ENCODE peak calls at places on chromosomes 16 and 17, in ten cellular contexts. U, L, G, H, W, S, Z, F, N and P are unnamed samples.

GRCh38 chr16:4261557-4262172 is 11.2 kb downstream of the TFAP4 start:
- DNase-seq in U (peak), L (no peak), G (peak), H (peak), W (no peak), S (no peak), Z (peak), F (peak), N (no peak), P (peak)

GRCh38 chr16:23060458-23061320 is 88.6 kb downstream of the USP31 start:
- DNase-seq in U (peak), L (peak), G (peak), H (peak), W (peak), S (peak), Z (peak), F (peak), N (peak), P (peak)

GRCh38 chr17:70239391-70239826 is 70.1 kb downstream of the KCNJ2 start:
- DNase-seq in U (no peak), L (no peak), G (no peak), H (no peak), W (no peak), S (no peak), Z (no peak), F (no peak), N (peak), P (no peak)

GRCh38 chr17:65888649-65889048 is 303.3 kb downstream of the CEP112 start:
- DNase-seq in U (no peak), L (peak), G (peak), H (peak), W (no peak), S (no peak), Z (no peak), F (no peak), N (peak), P (no peak)

GRCh38 chr17:12519956-12520594 is 145.6 kb upstream of the MYOCD start:
- DNase-seq in U (no peak), L (peak), G (no peak), H (peak), W (no peak), S (no peak), Z (no peak), F (no peak), N (no peak), P (no peak)

GRCh38 chr16:78503501-78504110 is 404.2 kb downstream of the WWOX start:
- DNase-seq in U (no peak), L (no peak), G (peak), H (peak), W (no peak), S (peak), Z (peak), F (peak), N (peak), P (no peak)

GRCh38 chr17:81164464-81165245 is 652 bp upstream of the PVALEF start:
- DNase-seq in U (no peak), L (no peak), G (no peak), H (no peak), W (no peak), S (no peak), Z (no peak), F (no peak), N (no peak), P (no peak)

GRCh38 chr16:8620535-8620934 is 963 bp upstream of the METTL22 start:
- DNase-seq in U (no peak), L (no peak), G (peak), H (no peak), W (no peak), S (no peak), Z (no peak), F (no peak), N (peak), P (no peak)

GRCh38 chr16:54432481-54433229 is 146.1 kb upstream of the IRX3 start:
- DNase-seq in U (no peak), L (no peak), G (no peak), H (no peak), W (no peak), S (no peak), Z (no peak), F (peak), N (no peak), P (no peak)

GRCh38 chr17:29145289-29146058 is 34.7 kb downstream of the MYO18A start:
- DNase-seq in U (peak), L (peak), G (peak), H (peak), W (no peak), S (peak), Z (peak), F (no peak), N (peak), P (peak)

GRCh38 chr17:43790311-43790940 is 10.2 kb downstream of the CFAP97D1 start:
- DNase-seq in U (no peak), L (peak), G (no peak), H (no peak), W (no peak), S (no peak), Z (no peak), F (no peak), N (no peak), P (no peak)

GRCh38 chr16:85376292-85377095 is 236.6 kb upstream of the GSE1 start:
- DNase-seq in U (no peak), L (no peak), G (no peak), H (peak), W (peak), S (no peak), Z (no peak), F (no peak), N (no peak), P (no peak)

GRCh38 chr17:57035971-57036481 is 49.0 kb upstream of the AKAP1 start:
- DNase-seq in U (no peak), L (no peak), G (no peak), H (no peak), W (no peak), S (no peak), Z (no peak), F (no peak), N (no peak), P (no peak)

GRCh38 chr17:42438600-42439567 is 15.8 kb upstream of the CAVIN1 start:
- DNase-seq in U (peak), L (no peak), G (peak), H (peak), W (no peak), S (peak), Z (no peak), F (no peak), N (peak), P (no peak)

GRCh38 chr16:88920618-88921602 is 54.5 kb upstream of the PABPN1L start:
- DNase-seq in U (no peak), L (no peak), G (peak), H (peak), W (no peak), S (peak), Z (no peak), F (no peak), N (peak), P (no peak)

GRCh38 chr17:77644181-77644972 is 314.1 kb upstream of the TNRC6C start:
- DNase-seq in U (no peak), L (no peak), G (no peak), H (no peak), W (no peak), S (no peak), Z (no peak), F (no peak), N (no peak), P (no peak)

GRCh38 chr16:54128629-54129230 is 157.9 kb downstream of the IRX3 start:
- DNase-seq in U (no peak), L (no peak), G (no peak), H (no peak), W (no peak), S (no peak), Z (no peak), F (no peak), N (no peak), P (no peak)

GRCh38 chr17:18111330-18111971 is 2.9 kb downstream of the MYO15A start:
- DNase-seq in U (no peak), L (no peak), G (no peak), H (no peak), W (no peak), S (no peak), Z (no peak), F (no peak), N (no peak), P (no peak)

GRCh38 chr16:56337858-56338325 is 87.5 kb downstream of the AMFR start:
- DNase-seq in U (no peak), L (no peak), G (no peak), H (no peak), W (no peak), S (no peak), Z (no peak), F (no peak), N (no peak), P (no peak)

GRCh38 chr16:29656688-29657523 is 6.1 kb upstream of the SPN start:
- DNase-seq in U (no peak), L (no peak), G (no peak), H (no peak), W (no peak), S (no peak), Z (no peak), F (no peak), N (no peak), P (no peak)

GRCh38 chr17:56121661-56122060 is 31.6 kb upstream of the ANKFN1 start:
- DNase-seq in U (no peak), L (no peak), G (peak), H (no peak), W (no peak), S (peak), Z (no peak), F (no peak), N (peak), P (no peak)

GRCh38 chr16:23519282-23519681 is 9.0 kb upstream of the GGA2 start:
- DNase-seq in U (no peak), L (no peak), G (peak), H (no peak), W (no peak), S (no peak), Z (no peak), F (no peak), N (no peak), P (no peak)

GRCh38 chr16:88633684-88634140 is 4.7 kb upstream of the IL17C start:
- DNase-seq in U (peak), L (no peak), G (peak), H (no peak), W (no peak), S (no peak), Z (peak), F (no peak), N (peak), P (peak)